ENCODE peak calls at places on chromosomes 3 and 15, in eight cellular contexts. L, K, U, Q, V, M, D and X are unnamed samples.

GRCh38 chr3:14144423-14145075 is 19.7 kb downstream of the TMEM43 start:
- DNase-seq in L (peak), K (peak), U (peak), Q (peak), V (peak), M (peak), D (peak), X (peak)

GRCh38 chr3:108602249-108602934 is 12.9 kb downstream of the DZIP3 start:
- DNase-seq in L (no peak), K (no peak), U (no peak), Q (no peak), V (no peak), M (peak), D (peak), X (peak)

GRCh38 chr3:157023211-157023610 is 136.7 kb downstream of the CCNL1 start:
- DNase-seq in L (no peak), K (no peak), U (no peak), Q (peak), V (no peak), M (no peak), D (no peak), X (no peak)

GRCh38 chr3:106428565-106428994 is 559.8 kb upstream of the CBLB start:
- DNase-seq in L (peak), K (peak), U (peak), Q (peak), V (peak), M (peak), D (no peak), X (peak)

GRCh38 chr3:100682056-100682853 is 27.0 kb upstream of the TFG start:
- DNase-seq in L (no peak), K (peak), U (no peak), Q (no peak), V (peak), M (peak), D (peak), X (peak)

GRCh38 chr15:40825661-40826088 is 2.8 kb downstream of the PPP1R14D start:
- DNase-seq in L (peak), K (no peak), U (peak), Q (peak), V (no peak), M (peak), D (no peak), X (peak)

GRCh38 chr3:120428904-120429303 is 21.9 kb downstream of the FSTL1 start:
- DNase-seq in L (no peak), K (no peak), U (no peak), Q (no peak), V (no peak), M (no peak), D (no peak), X (no peak)

GRCh38 chr15:26318689-26319088 is 454.2 kb downstream of the GABRB3 start:
- DNase-seq in L (no peak), K (no peak), U (no peak), Q (no peak), V (no peak), M (no peak), D (no peak), X (no peak)

GRCh38 chr15:32715276-32715675 is 2.5 kb upstream of the GREM1 start:
- DNase-seq in L (peak), K (no peak), U (peak), Q (peak), V (no peak), M (no peak), D (no peak), X (peak)

GRCh38 chr15:77811270-77811669 is 178.6 kb upstream of the LINGO1 start:
- DNase-seq in L (no peak), K (no peak), U (no peak), Q (no peak), V (no peak), M (no peak), D (no peak), X (no peak)

GRCh38 chr15:51343466-51343865 is 2.0 kb downstream of the GLDN start:
- DNase-seq in L (no peak), K (no peak), U (no peak), Q (no peak), V (no peak), M (no peak), D (no peak), X (no peak)

GRCh38 chr3:125556314-125556713 is 36.3 kb upstream of the SNX4 start:
- DNase-seq in L (peak), K (no peak), U (peak), Q (peak), V (no peak), M (no peak), D (no peak), X (peak)

GRCh38 chr3:37197810-37198371 is 23.5 kb upstream of the LRRFIP2 start:
- DNase-seq in L (peak), K (no peak), U (no peak), Q (peak), V (no peak), M (no peak), D (no peak), X (peak)

GRCh38 chr3:57434041-57434440 is 110.1 kb downstream of the DNAH12 start:
- DNase-seq in L (peak), K (no peak), U (no peak), Q (peak), V (no peak), M (no peak), D (peak), X (peak)

GRCh38 chr3:123758081-123758564 is 126.0 kb downstream of the MYLK start:
- DNase-seq in L (peak), K (no peak), U (no peak), Q (peak), V (no peak), M (no peak), D (no peak), X (peak)

GRCh38 chr15:80662756-80663553 is 32.2 kb upstream of the ABHD17C start:
- DNase-seq in L (no peak), K (no peak), U (no peak), Q (no peak), V (no peak), M (peak), D (peak), X (no peak)

GRCh38 chr15:78308422-78309021 is 9.1 kb upstream of the SKIC8 start:
- DNase-seq in L (peak), K (peak), U (peak), Q (peak), V (peak), M (peak), D (peak), X (peak)

GRCh38 chr3:197355713-197356112 is 57.3 kb upstream of the DLG1 start:
- DNase-seq in L (no peak), K (no peak), U (no peak), Q (no peak), V (no peak), M (no peak), D (no peak), X (no peak)

GRCh38 chr15:31175484-31175883 is 74.0 kb upstream of the TRPM1 start:
- DNase-seq in L (no peak), K (no peak), U (no peak), Q (no peak), V (no peak), M (no peak), D (no peak), X (no peak)

GRCh38 chr15:72176743-72177142 is 20.8 kb downstream of the GRAMD2A start:
- DNase-seq in L (no peak), K (no peak), U (no peak), Q (no peak), V (no peak), M (no peak), D (no peak), X (no peak)

GRCh38 chr15:30008156-30008555 is 74.6 kb upstream of the GOLGA8J start:
- DNase-seq in L (no peak), K (no peak), U (no peak), Q (no peak), V (no peak), M (no peak), D (no peak), X (peak)

GRCh38 chr3:136860541-136860940 is 1.5 kb upstream of the NCK1 start:
- DNase-seq in L (no peak), K (no peak), U (no peak), Q (peak), V (no peak), M (no peak), D (peak), X (peak)

GRCh38 chr3:15405448-15406050 is 21.8 kb downstream of the METTL6 start:
- DNase-seq in L (peak), K (peak), U (peak), Q (peak), V (no peak), M (peak), D (peak), X (peak)

GRCh38 chr3:145865329-145865904 is 295.6 kb downstream of the PLOD2 start:
- DNase-seq in L (no peak), K (peak), U (no peak), Q (no peak), V (no peak), M (no peak), D (no peak), X (no peak)

GRCh38 chr3:10777627-10778026 is 38.4 kb upstream of the SLC6A11 start:
- DNase-seq in L (no peak), K (no peak), U (no peak), Q (no peak), V (no peak), M (no peak), D (no peak), X (no peak)

GRCh38 chr3:8593022-8593817 is 51.4 kb downstream of the SSUH2 start:
- DNase-seq in L (peak), K (no peak), U (no peak), Q (no peak), V (no peak), M (no peak), D (no peak), X (peak)

GRCh38 chr3:175383366-175383765 is 524.2 kb downstream of the NAALADL2 start:
- DNase-seq in L (peak), K (no peak), U (no peak), Q (no peak), V (no peak), M (no peak), D (no peak), X (peak)

GRCh38 chr3:48996640-48997039 is 6.6 kb downstream of the P4HTM start:
- DNase-seq in L (no peak), K (no peak), U (no peak), Q (no peak), V (no peak), M (no peak), D (no peak), X (no peak)

GRCh38 chr3:48999085-48999858 is 7.9 kb upstream of the WDR6 start:
- DNase-seq in L (no peak), K (no peak), U (no peak), Q (no peak), V (no peak), M (no peak), D (no peak), X (no peak)

GRCh38 chr3:48993834-48994233 is 3.8 kb downstream of the P4HTM start:
- DNase-seq in L (no peak), K (no peak), U (no peak), Q (no peak), V (no peak), M (no peak), D (no peak), X (no peak)

GRCh38 chr3:48997714-48998637 is 7.9 kb downstream of the P4HTM start:
- DNase-seq in L (no peak), K (no peak), U (no peak), Q (no peak), V (no peak), M (no peak), D (peak), X (no peak)

GRCh38 chr3:48997102-48997637 is 7.1 kb downstream of the P4HTM start:
- DNase-seq in L (no peak), K (no peak), U (no peak), Q (no peak), V (no peak), M (no peak), D (no peak), X (no peak)
- TF ChIP-seq CTCF in L (no peak), K (no peak), U (no peak), Q (no peak), V (no peak), M (no peak), D (peak), X (no peak)

DNA sequence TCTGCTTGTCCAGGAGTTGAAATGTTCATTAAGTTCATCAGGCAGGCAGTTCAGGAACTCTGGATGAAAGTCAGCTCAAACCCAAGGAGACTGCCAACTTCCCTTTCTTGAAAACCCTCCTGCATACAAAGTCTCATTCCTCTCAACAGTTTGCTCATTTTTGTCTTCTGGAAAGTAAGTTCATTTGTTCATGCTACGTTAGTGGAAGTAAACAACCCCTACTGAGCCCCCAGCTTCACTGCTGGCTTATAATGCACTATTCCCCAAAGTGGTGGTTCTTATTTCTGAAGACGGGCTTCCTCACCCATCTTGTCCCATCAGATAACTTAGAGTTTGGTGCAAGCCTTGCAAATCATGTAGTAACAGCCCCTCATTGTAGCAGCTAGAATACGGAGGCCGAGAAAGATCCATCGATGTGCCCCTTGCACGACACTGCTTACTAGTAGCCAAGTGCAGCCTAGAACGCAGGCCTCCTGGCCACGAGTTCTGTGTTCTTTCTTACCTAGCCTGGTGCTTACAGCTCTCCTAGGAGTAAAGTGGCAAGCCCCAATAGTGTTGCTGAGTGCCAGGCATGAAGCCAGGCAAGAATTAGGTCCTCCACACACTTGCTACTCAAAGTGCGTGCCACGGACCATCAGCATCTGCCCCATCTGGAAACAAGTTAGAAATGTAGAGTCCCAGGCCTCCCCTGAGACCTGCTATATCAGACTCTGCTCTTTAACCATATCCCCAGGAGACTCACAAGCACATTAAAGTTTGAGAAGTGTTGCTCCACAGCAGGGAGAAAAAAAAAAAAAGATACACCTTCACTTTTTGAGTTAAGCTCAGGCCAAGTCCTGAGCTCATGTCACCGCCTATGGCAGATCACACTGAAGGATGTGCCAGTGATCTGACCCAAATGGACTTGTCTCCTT is 82.5 kb downstream of the RFTN1 start:
- DNase-seq in L (no peak), K (no peak), U (no peak), Q (no peak), V (no peak), M (no peak), D (no peak), X (no peak)
- H3K4me3 ChIP-seq in L (no peak), K (no peak), U (no peak), Q (no peak), V (no peak), M (no peak), D (no peak), X (no peak)

GRCh38 chr15:66066439-66066838 is 187.1 kb downstream of the MEGF11 start:
- DNase-seq in L (no peak), K (no peak), U (no peak), Q (no peak), V (no peak), M (no peak), D (no peak), X (no peak)
- TF ChIP-seq CTCF in L (no peak), K (no peak), U (no peak), Q (no peak), V (no peak), M (no peak), D (no peak), X (no peak)

DNA sequence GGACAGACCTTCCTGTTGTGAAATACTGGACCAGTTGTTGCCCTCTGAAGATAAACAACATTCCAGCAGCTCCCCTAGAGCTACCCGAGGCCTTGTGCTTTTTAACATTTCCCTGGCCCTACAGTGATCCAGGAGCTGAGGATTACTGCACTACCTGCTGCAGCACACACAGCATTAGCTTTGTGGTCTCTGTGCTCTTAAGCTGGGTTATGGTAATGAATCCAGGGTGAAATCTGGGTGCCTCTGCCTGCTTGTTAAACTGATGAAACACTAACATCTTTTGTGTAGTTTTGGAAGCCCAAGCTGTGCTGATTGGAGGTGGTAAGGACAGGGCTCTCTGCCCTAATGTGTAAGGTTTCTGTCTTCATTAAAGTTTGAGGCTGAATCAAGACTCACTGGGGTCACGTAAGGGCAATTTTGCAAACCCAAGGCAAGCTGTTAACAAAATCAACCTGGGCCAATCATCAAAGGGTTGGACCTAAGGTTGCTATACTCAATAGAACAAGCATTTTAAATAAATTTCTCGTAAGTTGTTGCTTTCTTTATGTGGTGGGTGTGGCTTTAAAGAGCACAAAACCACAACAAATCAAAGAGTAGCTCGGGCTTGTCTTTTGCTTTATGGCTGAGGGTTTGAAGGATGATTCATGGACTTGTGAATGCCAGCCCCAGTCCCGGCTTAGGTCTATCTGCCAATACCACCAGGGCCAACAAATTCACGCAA is 183.9 kb downstream of the TPRG1 start:
- DNase-seq in L (peak), K (peak), U (peak), Q (peak), V (no peak), M (peak), D (peak), X (no peak)
- H3K4me3 ChIP-seq in L (no peak), K (no peak), U (no peak), Q (no peak), V (no peak), M (no peak), D (no peak), X (no peak)